ENCODE peak calls at places on chromosome 21, in five cellular contexts. G is AG09309, Q is ovary, L is fibroblast of the aortic adventitia, M is EL. X is an unnamed sample.

GRCh38 chr21:38352536-38353219 is 95.9 kb downstream of the KCNJ15 start:
- DNase-seq in M (peak), G (peak), Q (peak), L (peak), X (no peak)

GRCh38 chr21:25967566-25968438 is 202.8 kb downstream of the APP start:
- DNase-seq in M (peak), Q (no peak), G (no peak), L (peak), X (no peak)

GRCh38 chr21:37503848-37504467 is 137.4 kb downstream of the DYRK1A start:
- DNase-seq in Q (no peak), G (peak), L (peak), M (peak), X (no peak)

GRCh38 chr21:35343046-35343816 is 294.1 kb upstream of the RUNX1 start:
- DNase-seq in Q (no peak), L (peak), M (no peak), G (no peak), X (no peak)

GRCh38 chr21:31030367-31031106 is 7.7 kb downstream of the KRTAP19-8 start:
- DNase-seq in M (no peak), G (no peak), Q (no peak), L (no peak), X (no peak)

GRCh38 chr21:39221282-39221996 is 38.2 kb upstream of the PSMG1 start:
- DNase-seq in Q (no peak), G (no peak), M (no peak), L (no peak), X (no peak)

GRCh38 chr21:40118527-40118926 is 251.3 kb downstream of the PCP4 start:
- DNase-seq in G (no peak), M (no peak), L (no peak), Q (no peak), X (no peak)

GRCh38 chr21:27674037-27674436 is 707.1 kb upstream of the ADAMTS5 start:
- DNase-seq in M (peak), L (peak), Q (no peak), G (peak), X (no peak)

GRCh38 chr21:34576043-34576466 is 38.9 kb downstream of the RCAN1 start:
- DNase-seq in Q (no peak), M (peak), G (no peak), L (peak), X (no peak)

GRCh38 chr21:29215709-29216108 is 83.0 kb upstream of the BACH1 start:
- DNase-seq in Q (no peak), L (peak), M (no peak), G (no peak), X (no peak)

GRCh38 chr21:45341261-45341660 is 53.6 kb upstream of the POFUT2 start:
- DNase-seq in Q (no peak), G (no peak), L (no peak), M (no peak), X (no peak)

GRCh38 chr21:37060296-37060695 is 12.6 kb downstream of the PIGP start:
- DNase-seq in Q (peak), G (peak), L (peak), M (peak), X (no peak)

GRCh38 chr21:45519182-45519581 is 23.1 kb downstream of the SLC19A1 start:
- DNase-seq in G (no peak), M (no peak), L (no peak), Q (no peak), X (no peak)

GRCh38 chr21:40847956-40848355 is 998 bp upstream of the DSCAM start:
- DNase-seq in L (no peak), G (no peak), M (no peak), Q (no peak), X (no peak)

GRCh38 chr21:44874497-44875331 is 1.2 kb upstream of the PTTG1IP start:
- DNase-seq in Q (peak), M (peak), L (peak), G (no peak), X (peak)

X was measured in activated T-helper 2 cell treated with anti-CD3 and anti-CD28 coated beads, Interferon-gamma antibody, Interleukin-2, Interleukin-4, amounts not matched to agents 10 μg/mL and 5 μg/mL and 100 μg/mL, durations not matched to agents 14 hours and 24 hours and 36 hours.